ENCODE peak calls at places on chromosomes 7 and 10, in ten cellular contexts. One of them, this sample, is unnamed. For H3K4me1, the result is how much of the 10 kb centered on the place peaks cover.

GRCh38 chr10:10438335-10439123 is 579.1 kb upstream of the CELF2 start:
- DNase-seq in testis: no peak
- DNase-seq in GM23248: no peak
- DNase-seq in uterus: no peak
- DNase-seq in A673: no peak
- DNase-seq in IMR-90: peak
- DNase-seq in colonic mucosa: no peak
- DNase-seq in adrenal gland: no peak
- DNase-seq in left ventricle myocardium inferior: no peak
- DNase-seq in GM12878: no peak
- DNase-seq in this sample: no peak

GRCh38 chr7:50728184-50728583 is 54.5 kb downstream of the GRB10 start:
- DNase-seq in testis: no peak
- DNase-seq in GM23248: peak
- DNase-seq in uterus: no peak
- DNase-seq in A673: no peak
- DNase-seq in IMR-90: peak
- DNase-seq in colonic mucosa: no peak
- DNase-seq in adrenal gland: no peak
- DNase-seq in left ventricle myocardium inferior: no peak
- DNase-seq in GM12878: no peak
- DNase-seq in this sample: no peak

GRCh38 chr10:87818505-87819273 is 663 bp upstream of the ATAD1 start:
- DNase-seq in testis: peak
- DNase-seq in GM23248: peak
- DNase-seq in uterus: peak
- DNase-seq in A673: peak
- DNase-seq in IMR-90: peak
- DNase-seq in colonic mucosa: peak
- DNase-seq in adrenal gland: peak
- DNase-seq in left ventricle myocardium inferior: peak
- DNase-seq in GM12878: peak
- DNase-seq in this sample: peak

GRCh38 chr7:158252081-158252836 is 335.4 kb downstream of the PTPRN2 start:
- DNase-seq in testis: peak
- DNase-seq in GM23248: no peak
- DNase-seq in uterus: no peak
- DNase-seq in A673: no peak
- DNase-seq in IMR-90: no peak
- DNase-seq in colonic mucosa: no peak
- DNase-seq in adrenal gland: no peak
- DNase-seq in left ventricle myocardium inferior: no peak
- DNase-seq in GM12878: no peak
- DNase-seq in this sample: peak

GRCh38 chr7:136947347-136947746 is 78.9 kb downstream of the CHRM2 start:
- DNase-seq in testis: no peak
- DNase-seq in GM23248: peak
- DNase-seq in uterus: no peak
- DNase-seq in A673: no peak
- DNase-seq in IMR-90: peak
- DNase-seq in colonic mucosa: no peak
- DNase-seq in adrenal gland: no peak
- DNase-seq in left ventricle myocardium inferior: no peak
- DNase-seq in GM12878: no peak
- DNase-seq in this sample: no peak

GRCh38 chr7:45697576-45698136 is 123.5 kb downstream of the ADCY1 start:
- DNase-seq in testis: no peak
- DNase-seq in GM23248: peak
- DNase-seq in uterus: no peak
- DNase-seq in A673: no peak
- DNase-seq in IMR-90: peak
- DNase-seq in colonic mucosa: peak
- DNase-seq in adrenal gland: no peak
- DNase-seq in left ventricle myocardium inferior: no peak
- DNase-seq in GM12878: no peak
- DNase-seq in this sample: no peak

GRCh38 chr10:17344206-17344605 is 110.2 kb downstream of the ST8SIA6 start:
- DNase-seq in testis: no peak
- DNase-seq in GM23248: no peak
- DNase-seq in uterus: no peak
- DNase-seq in A673: peak
- DNase-seq in IMR-90: no peak
- DNase-seq in colonic mucosa: no peak
- DNase-seq in adrenal gland: no peak
- DNase-seq in left ventricle myocardium inferior: no peak
- DNase-seq in GM12878: no peak
- DNase-seq in this sample: no peak

GRCh38 chr7:150668472-150668911 is 17.0 kb upstream of the GIMAP2 start:
- DNase-seq in testis: no peak
- DNase-seq in GM23248: no peak
- DNase-seq in uterus: no peak
- DNase-seq in A673: no peak
- DNase-seq in IMR-90: no peak
- DNase-seq in colonic mucosa: no peak
- DNase-seq in adrenal gland: no peak
- DNase-seq in left ventricle myocardium inferior: no peak
- DNase-seq in GM12878: peak
- DNase-seq in this sample: no peak

GRCh38 chr10:44965651-44966097 is 6.1 kb downstream of the RASSF4 start:
- DNase-seq in testis: no peak
- DNase-seq in GM23248: no peak
- DNase-seq in uterus: no peak
- DNase-seq in A673: no peak
- DNase-seq in IMR-90: no peak
- DNase-seq in colonic mucosa: peak
- DNase-seq in adrenal gland: no peak
- DNase-seq in left ventricle myocardium inferior: no peak
- DNase-seq in GM12878: no peak
- DNase-seq in this sample: no peak

GRCh38 chr10:67925449-67926005 is 41.1 kb downstream of the SIRT1 start:
- DNase-seq in testis: no peak
- DNase-seq in GM23248: peak
- DNase-seq in uterus: no peak
- DNase-seq in A673: no peak
- DNase-seq in IMR-90: peak
- DNase-seq in colonic mucosa: no peak
- DNase-seq in adrenal gland: no peak
- DNase-seq in left ventricle myocardium inferior: no peak
- DNase-seq in GM12878: no peak
- DNase-seq in this sample: no peak

GRCh38 chr7:522071-522937 is 2.7 kb upstream of the PDGFA start:
- DNase-seq in testis: peak
- DNase-seq in GM23248: peak
- DNase-seq in uterus: peak
- DNase-seq in A673: peak
- DNase-seq in IMR-90: peak
- DNase-seq in colonic mucosa: peak
- DNase-seq in adrenal gland: peak
- DNase-seq in left ventricle myocardium inferior: peak
- DNase-seq in GM12878: peak
- DNase-seq in this sample: peak

GRCh38 chr7:77738871-77739270 is 42.6 kb downstream of the RSBN1L start:
- DNase-seq in testis: no peak
- DNase-seq in GM23248: peak
- DNase-seq in uterus: no peak
- DNase-seq in A673: no peak
- DNase-seq in IMR-90: peak
- DNase-seq in colonic mucosa: no peak
- DNase-seq in adrenal gland: no peak
- DNase-seq in left ventricle myocardium inferior: no peak
- DNase-seq in GM12878: no peak
- DNase-seq in this sample: no peak

GRCh38 chr10:50788951-50789904 is 49.5 kb downstream of the ASAH2B start:
- DNase-seq in testis: no peak
- DNase-seq in GM23248: peak
- DNase-seq in uterus: no peak
- DNase-seq in A673: peak
- DNase-seq in IMR-90: peak
- DNase-seq in colonic mucosa: no peak
- DNase-seq in adrenal gland: no peak
- DNase-seq in left ventricle myocardium inferior: no peak
- DNase-seq in GM12878: no peak
- DNase-seq in this sample: no peak

GRCh38 chr10:114683593-114683992 is 25.5 kb upstream of the ABLIM1 start:
- DNase-seq in testis: no peak
- DNase-seq in GM23248: no peak
- DNase-seq in uterus: no peak
- DNase-seq in A673: no peak
- DNase-seq in IMR-90: no peak
- DNase-seq in colonic mucosa: no peak
- DNase-seq in adrenal gland: no peak
- DNase-seq in left ventricle myocardium inferior: peak
- DNase-seq in GM12878: no peak
- DNase-seq in this sample: no peak

GRCh38 chr10:114684822-114685209 is 26.7 kb upstream of the ABLIM1 start:
- DNase-seq in testis: no peak
- DNase-seq in GM23248: peak
- DNase-seq in uterus: no peak
- DNase-seq in A673: peak
- DNase-seq in IMR-90: peak
- DNase-seq in colonic mucosa: peak
- DNase-seq in adrenal gland: no peak
- DNase-seq in left ventricle myocardium inferior: no peak
- DNase-seq in GM12878: no peak
- DNase-seq in this sample: no peak

GRCh38 chr10:114683162-114683561 is 25.1 kb upstream of the ABLIM1 start:
- DNase-seq in testis: no peak
- DNase-seq in GM23248: no peak
- DNase-seq in uterus: no peak
- DNase-seq in A673: no peak
- DNase-seq in IMR-90: no peak
- DNase-seq in colonic mucosa: no peak
- DNase-seq in adrenal gland: no peak
- DNase-seq in left ventricle myocardium inferior: no peak
- DNase-seq in GM12878: no peak
- DNase-seq in this sample: no peak

GRCh38 chr10:114685456-114685855 is 27.4 kb upstream of the ABLIM1 start:
- DNase-seq in testis: no peak
- DNase-seq in GM23248: no peak
- DNase-seq in uterus: no peak
- DNase-seq in A673: no peak
- DNase-seq in IMR-90: no peak
- DNase-seq in colonic mucosa: no peak
- DNase-seq in adrenal gland: peak
- DNase-seq in left ventricle myocardium inferior: peak
- DNase-seq in GM12878: no peak
- DNase-seq in this sample: no peak

GRCh38 chr10:114684085-114684821 is 26.2 kb upstream of the ABLIM1 start:
- DNase-seq in testis: no peak
- DNase-seq in GM23248: peak
- DNase-seq in uterus: peak
- DNase-seq in A673: peak
- DNase-seq in IMR-90: peak
- DNase-seq in colonic mucosa: peak
- DNase-seq in adrenal gland: no peak
- DNase-seq in left ventricle myocardium inferior: peak
- DNase-seq in GM12878: no peak
- DNase-seq in this sample: no peak
- H3K4me1 ChIP-seq in testis: under half
- H3K4me1 ChIP-seq in GM23248: under half
- H3K4me1 ChIP-seq in uterus: under half
- H3K4me1 ChIP-seq in A673: under half
- H3K4me1 ChIP-seq in IMR-90: under half
- H3K4me1 ChIP-seq in colonic mucosa: under half
- H3K4me1 ChIP-seq in adrenal gland: under half
- H3K4me1 ChIP-seq in left ventricle myocardium inferior: half or more
- H3K4me1 ChIP-seq in GM12878: under half
- H3K4me1 ChIP-seq in this sample: under half

DNA sequence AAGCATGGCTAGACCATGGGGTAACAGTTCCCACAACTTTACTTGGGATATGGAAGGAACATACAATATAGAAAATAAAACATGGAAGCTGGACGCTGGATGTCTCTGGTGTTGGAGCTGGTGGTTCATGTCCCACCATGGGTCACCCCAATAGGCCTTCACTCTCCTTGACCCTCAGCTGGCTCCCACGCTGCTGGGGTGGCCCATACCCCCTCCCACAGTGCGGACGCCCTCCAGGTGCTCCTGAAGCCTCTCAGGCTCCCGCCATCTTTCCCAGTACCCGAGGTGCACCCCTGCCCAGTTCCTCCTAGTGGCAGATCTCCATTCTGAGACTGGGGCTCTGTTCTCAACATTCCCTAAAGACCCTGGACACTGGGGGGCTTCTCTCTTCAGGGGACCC is 5.8 kb upstream of the CPA1 start:
- DNase-seq in testis: no peak
- DNase-seq in GM23248: no peak
- DNase-seq in uterus: no peak
- DNase-seq in A673: no peak
- DNase-seq in IMR-90: no peak
- DNase-seq in colonic mucosa: no peak
- DNase-seq in adrenal gland: no peak
- DNase-seq in left ventricle myocardium inferior: no peak
- DNase-seq in GM12878: no peak
- DNase-seq in this sample: no peak
- H3K27ac ChIP-seq in testis: no peak
- H3K27ac ChIP-seq in GM23248: peak
- H3K27ac ChIP-seq in uterus: peak
- H3K27ac ChIP-seq in A673: no peak
- H3K27ac ChIP-seq in IMR-90: peak
- H3K27ac ChIP-seq in colonic mucosa: no peak
- H3K27ac ChIP-seq in adrenal gland: peak
- H3K27ac ChIP-seq in left ventricle myocardium inferior: peak
- H3K27ac ChIP-seq in GM12878: no peak
- H3K27ac ChIP-seq in this sample: peak

GRCh38 chr10:26824015-26824690 is 36.6 kb downstream of the ABI1 start:
- DNase-seq in testis: no peak
- DNase-seq in GM23248: no peak
- DNase-seq in uterus: no peak
- DNase-seq in A673: no peak
- DNase-seq in IMR-90: no peak
- DNase-seq in colonic mucosa: no peak
- DNase-seq in adrenal gland: no peak
- DNase-seq in left ventricle myocardium inferior: no peak
- DNase-seq in GM12878: no peak
- DNase-seq in this sample: no peak

GRCh38 chr10:26821699-26822542 is 38.8 kb downstream of the ABI1 start:
- DNase-seq in testis: no peak
- DNase-seq in GM23248: no peak
- DNase-seq in uterus: no peak
- DNase-seq in A673: no peak
- DNase-seq in IMR-90: no peak
- DNase-seq in colonic mucosa: no peak
- DNase-seq in adrenal gland: no peak
- DNase-seq in left ventricle myocardium inferior: no peak
- DNase-seq in GM12878: no peak
- DNase-seq in this sample: no peak
- H3K4me1 ChIP-seq in testis: under half
- H3K4me1 ChIP-seq in GM23248: under half
- H3K4me1 ChIP-seq in uterus: under half
- H3K4me1 ChIP-seq in A673: under half
- H3K4me1 ChIP-seq in IMR-90: under half
- H3K4me1 ChIP-seq in colonic mucosa: under half
- H3K4me1 ChIP-seq in adrenal gland: under half
- H3K4me1 ChIP-seq in left ventricle myocardium inferior: under half
- H3K4me1 ChIP-seq in GM12878: under half
- H3K4me1 ChIP-seq in this sample: under half

DNA sequence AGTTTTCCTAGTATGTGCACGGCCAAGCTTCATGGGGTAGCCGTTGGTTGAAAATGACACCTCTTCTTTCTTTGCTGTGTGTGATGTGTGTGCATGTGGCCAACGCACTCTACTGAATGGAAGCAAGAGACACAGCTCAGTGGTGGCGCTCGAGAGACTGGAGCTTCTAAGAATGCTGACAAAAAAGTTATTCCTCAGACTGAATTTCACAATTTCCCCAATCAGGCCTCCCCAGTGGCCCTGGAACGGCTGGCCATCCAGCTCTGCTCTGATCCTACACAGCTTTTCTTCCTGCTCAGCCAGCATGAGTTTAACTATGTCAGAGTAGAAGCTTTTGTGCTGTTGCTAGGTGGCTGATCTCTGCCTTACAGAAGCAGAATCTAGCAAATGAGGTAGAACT is 186.7 kb upstream of the PLXDC2 start:
- DNase-seq in testis: peak
- DNase-seq in GM23248: peak
- DNase-seq in uterus: peak
- DNase-seq in A673: peak
- DNase-seq in IMR-90: peak
- DNase-seq in colonic mucosa: peak
- DNase-seq in adrenal gland: peak
- DNase-seq in left ventricle myocardium inferior: peak
- DNase-seq in GM12878: no peak
- DNase-seq in this sample: peak
- H3K27ac ChIP-seq in testis: no peak
- H3K27ac ChIP-seq in GM23248: peak
- H3K27ac ChIP-seq in uterus: no peak
- H3K27ac ChIP-seq in A673: no peak
- H3K27ac ChIP-seq in IMR-90: no peak
- H3K27ac ChIP-seq in colonic mucosa: no peak
- H3K27ac ChIP-seq in adrenal gland: no peak
- H3K27ac ChIP-seq in left ventricle myocardium inferior: peak
- H3K27ac ChIP-seq in GM12878: no peak
- H3K27ac ChIP-seq in this sample: peak